ENCODE peak calls at places on chromosomes 5 and 9, in seven cellular contexts. T is HepG2, N is H1, Q is HCT116, J is SK-N-SH, D is GM12878, S is K562. O is an unnamed sample.

GRCh38 chr5:14174235-14174636 is 31.1 kb downstream of the TRIO start:
- DNase-seq in J (peak; percentile 33), D (peak; percentile 63), S (no peak), Q (no peak), N (no peak), T (no peak), O (no peak)

GRCh38 chr9:108217601-108218190 is 638.1 kb downstream of the ACTL7B start:
- DNase-seq in S (no peak), Q (no peak), N (no peak), D (no peak), J (no peak), T (no peak), O (no peak)

GRCh38 chr5:172766287-172767104 is 4.5 kb downstream of the DUSP1 start:
- DNase-seq in J (no peak), N (no peak), S (no peak), Q (no peak), T (peak; percentile 86), D (no peak), O (no peak)

GRCh38 chr5:71589903-71590302 is 2.8 kb downstream of the MCCC2 start:
- DNase-seq in T (no peak), D (peak; percentile 36), Q (no peak), S (no peak), J (no peak), N (no peak), O (no peak)

GRCh38 chr5:126124706-126125345 is 298.4 kb upstream of the GRAMD2B start:
- DNase-seq in S (no peak), J (no peak), N (no peak), D (no peak), T (no peak), Q (peak; percentile 7), O (no peak)

GRCh38 chr5:141084487-141084989 is 9.9 kb upstream of the PCDHB2 start:
- DNase-seq in N (peak; percentile 44), Q (no peak), S (peak; percentile 12), J (peak; percentile 77), T (peak; percentile 72), D (no peak), O (peak; percentile 44)

GRCh38 chr9:117088140-117088539 is 326.7 kb downstream of the ASTN2 start:
- DNase-seq in N (no peak), Q (no peak), D (no peak), S (no peak), J (no peak), T (no peak), O (no peak)

GRCh38 chr5:163498886-163499285 is 6.5 kb upstream of the MAT2B start:
- DNase-seq in T (no peak), S (no peak), N (no peak), D (no peak), J (no peak), Q (no peak), O (no peak)

GRCh38 chr9:8140557-8140956 is 341.0 kb upstream of the DMAC1 start:
- DNase-seq in D (no peak), J (no peak), S (no peak), N (no peak), T (no peak), Q (no peak), O (no peak)

GRCh38 chr5:128815201-128815600 is 150.1 kb upstream of the SLC27A6 start:
- DNase-seq in S (no peak), T (no peak), N (peak; percentile 36), J (no peak), Q (no peak), D (no peak), O (peak; percentile 7)
- TF ChIP-seq JUND in S (no peak), T (no peak), N (no peak), J (no peak), Q (no peak), D (no peak), O (no peak)

DNA sequence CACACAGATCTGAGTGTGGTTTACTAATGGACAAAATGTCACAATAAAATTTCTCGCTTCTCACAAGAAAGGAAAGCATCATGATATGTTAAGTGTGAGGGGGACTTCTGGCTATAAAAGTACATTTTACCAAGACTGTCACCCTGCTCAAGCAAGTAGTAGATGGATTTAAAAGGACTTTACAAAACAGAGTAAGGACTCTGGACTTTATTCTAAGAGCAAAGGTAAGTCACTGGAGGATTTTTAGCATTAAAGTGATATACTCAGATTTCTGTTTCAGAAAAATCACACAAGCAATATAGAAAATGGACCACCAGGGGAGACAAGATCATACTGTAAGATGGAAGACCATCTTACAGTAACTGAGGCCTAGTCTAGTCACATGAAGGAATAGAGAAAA is 19.7 kb downstream of the FANCC start:
- DNase-seq in T (no peak), Q (no peak), J (no peak), N (no peak), S (no peak), D (no peak), O (no peak)
- TF ChIP-seq JUND in T (no peak), Q (no peak), J (no peak), N (no peak), S (no peak), D (no peak), O (no peak)

DNA sequence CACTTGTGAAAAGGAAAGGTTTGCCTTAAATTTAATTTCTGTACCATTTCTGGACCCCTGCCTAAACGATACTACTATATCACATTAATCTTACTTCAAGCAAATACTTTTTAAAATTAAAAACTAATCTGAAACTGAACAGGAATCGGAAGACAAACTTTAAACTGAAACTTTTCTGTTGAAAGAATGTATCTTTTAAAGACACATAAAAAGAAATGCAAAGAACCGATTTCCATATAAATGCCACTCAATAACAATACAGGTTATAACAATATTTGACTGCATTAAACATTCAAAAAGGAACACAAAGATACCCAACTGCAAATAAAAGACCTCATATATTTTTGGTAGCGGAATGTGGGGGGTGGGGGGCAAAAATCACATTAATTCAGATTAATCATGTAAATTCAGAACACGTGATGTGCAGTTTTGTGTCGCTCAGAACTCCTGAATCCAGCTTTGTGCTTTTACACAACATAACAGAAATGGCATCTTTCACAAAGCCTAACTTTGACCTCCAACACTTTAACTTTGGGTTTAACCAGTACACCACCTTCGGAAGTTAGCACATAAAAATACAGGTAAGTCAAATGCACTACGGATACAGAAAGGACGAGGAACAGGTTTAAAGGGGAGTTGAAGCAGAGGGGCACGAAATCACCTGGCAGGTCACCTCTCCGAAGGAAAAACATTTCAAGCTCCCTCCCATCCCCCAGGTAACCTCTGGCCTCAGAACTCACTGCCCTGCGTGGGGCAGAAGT is 912 bp downstream of the LIFR start:
- DNase-seq in S (no peak), Q (no peak), J (no peak), N (no peak), T (no peak), D (no peak), O (no peak)
- TF ChIP-seq JUND in S (no peak), Q (no peak), J (no peak), N (no peak), T (no peak), D (no peak), O (no peak)

GRCh38 chr5:173887610-173888472 is at the start of gene CPEB4:
- DNase-seq in T (peak; percentile 99), Q (peak; percentile 98), J (peak; percentile 98), S (peak; percentile 98), N (peak; percentile 99), D (peak; percentile 99), O (peak; percentile 89)

GRCh38 chr5:173888473-173889135 is 455 bp downstream of the CPEB4 start:
- DNase-seq in D (no peak), N (no peak), Q (no peak), T (no peak), S (peak; percentile 32), J (peak; percentile 49), O (no peak)

GRCh38 chr5:173891367-173891766 is 3.2 kb downstream of the CPEB4 start:
- DNase-seq in D (no peak), T (no peak), J (no peak), S (no peak), Q (no peak), N (no peak), O (no peak)

GRCh38 chr5:173893192-173893561 is 5.0 kb downstream of the CPEB4 start:
- DNase-seq in Q (no peak), N (no peak), S (no peak), T (no peak), J (no peak), D (no peak), O (no peak)

DNA sequence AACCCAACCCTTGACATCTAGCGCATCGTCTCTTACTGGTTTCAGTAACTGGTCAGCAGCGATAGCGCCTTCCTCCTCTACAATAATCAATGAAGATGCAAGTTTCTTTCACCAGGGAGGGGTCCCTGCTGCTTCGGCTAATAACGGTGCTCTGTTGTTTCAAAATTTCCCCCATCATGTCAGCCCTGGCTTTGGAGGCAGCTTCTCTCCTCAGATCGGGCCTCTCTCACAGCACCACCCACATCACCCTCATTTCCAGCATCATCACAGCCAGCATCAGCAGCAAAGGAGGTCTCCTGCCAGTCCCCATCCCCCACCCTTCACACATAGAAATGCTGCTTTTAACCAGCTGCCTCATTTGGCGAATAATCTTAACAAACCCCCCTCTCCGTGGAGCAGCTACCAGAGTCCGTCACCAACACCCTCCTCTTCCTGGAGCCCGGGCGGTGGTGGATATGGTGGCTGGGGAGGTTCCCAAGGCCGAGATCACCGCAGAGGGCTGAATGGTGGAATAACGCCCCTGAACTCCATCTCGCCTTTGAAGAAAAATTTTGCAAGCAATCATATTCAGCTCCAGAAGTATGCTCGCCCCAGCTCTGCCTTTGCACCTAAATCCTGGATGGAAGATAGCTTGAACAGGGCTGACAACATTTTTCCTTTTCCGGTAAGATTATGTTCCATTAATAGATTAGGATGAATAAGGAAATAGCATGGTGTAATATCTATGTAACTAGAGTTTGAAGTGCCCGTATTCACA is 2.2 kb downstream of the CPEB4 start:
- DNase-seq in N (no peak), J (peak; percentile 51), Q (no peak), T (no peak), S (peak; percentile 29), D (no peak), O (no peak)
- TF ChIP-seq JUND in N (no peak), J (no peak), Q (no peak), T (no peak), S (no peak), D (no peak), O (no peak)

GRCh38 chr5:153275697-153276096 is 214.8 kb upstream of the GRIA1 start:
- DNase-seq in S (no peak), T (no peak), D (no peak), Q (no peak), N (no peak), J (no peak), O (no peak)

DNA sequence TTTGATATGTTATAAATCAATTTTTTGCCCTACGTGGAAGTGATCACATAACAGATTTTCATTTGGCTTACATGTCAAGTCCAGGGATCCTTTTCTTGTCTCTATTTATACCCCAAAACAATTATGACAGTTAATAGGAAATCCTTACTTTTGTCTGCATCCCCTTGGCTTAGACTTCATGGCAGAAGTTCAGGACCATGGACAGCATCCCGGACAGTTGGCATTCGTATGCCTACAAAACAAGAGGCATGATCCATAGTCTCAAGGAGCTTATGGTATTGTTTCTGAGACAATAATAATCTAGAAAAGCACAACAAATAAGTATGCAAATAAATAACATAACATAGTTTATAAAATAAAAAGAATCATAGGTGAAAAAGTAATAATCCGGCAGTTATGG is 214.3 kb upstream of the GRIA1 start:
- DNase-seq in T (peak; percentile 2), S (peak; percentile 23), N (peak; percentile 15), D (no peak), Q (no peak), J (no peak), O (peak; percentile 74)
- TF ChIP-seq JUND in T (no peak), S (no peak), N (no peak), D (no peak), Q (no peak), J (no peak), O (no peak)

GRCh38 chr5:137098663-137099062 is 400.5 kb downstream of the SPOCK1 start:
- DNase-seq in D (no peak), S (no peak), N (no peak), T (no peak), J (no peak), Q (no peak), O (no peak)
- TF ChIP-seq JUND in D (no peak), S (no peak), N (no peak), T (no peak), J (no peak), Q (no peak), O (no peak)